ENCODE peak calls at places on chromosomes 2 and 18, in eight cellular contexts. S is D341Med; W is activated T-cell treated with anti-CD3 and anti-CD28 coated beads for 1 hour; M is G401; Q is renal cortical epithelial cell; N is substantia nigra; G is stimulated activated effector memory CD8-positive, alpha-beta T cell treated with anti-CD3 and anti-CD28 coated beads, Interleukin-12 subunit alpha, Interleukin-12 subunit beta, amount 100 ng/mL, for 72 hours; E is Peyer's patch. C is an unnamed sample.

GRCh38 chr2:8458461-8459459 is 223.1 kb upstream of the ID2 start:
- DNase-seq in S (no peak), W (no peak), M (no peak), Q (peak), N (no peak), G (no peak), E (no peak), C (no peak)

GRCh38 chr2:6526093-6526824 is 339.4 kb downstream of the CMPK2 start:
- DNase-seq in S (no peak), W (no peak), M (no peak), Q (peak), N (no peak), G (no peak), E (no peak), C (no peak)

GRCh38 chr2:232419245-232420072 is 12.8 kb downstream of the ALPG start:
- DNase-seq in S (peak), W (no peak), M (no peak), Q (no peak), N (no peak), G (no peak), E (no peak), C (no peak)

GRCh38 chr2:173929441-173929840 is 35.7 kb downstream of the SP3 start:
- DNase-seq in S (no peak), W (no peak), M (no peak), Q (peak), N (no peak), G (no peak), E (no peak), C (no peak)

GRCh38 chr18:9106800-9107574 is 4.5 kb downstream of the NDUFV2 start:
- DNase-seq in S (peak), W (no peak), M (no peak), Q (peak), N (no peak), G (no peak), E (no peak), C (no peak)

GRCh38 chr2:26927221-26927620 is 43.2 kb upstream of the MAPRE3 start:
- DNase-seq in S (no peak), W (no peak), M (no peak), Q (no peak), N (no peak), G (no peak), E (no peak), C (no peak)

GRCh38 chr2:38666578-38666926 is 638 bp downstream of the GALM start:
- DNase-seq in S (no peak), W (no peak), M (no peak), Q (peak), N (peak), G (peak), E (peak), C (no peak)

GRCh38 chr18:38539871-38540270 is 974.3 kb upstream of the CELF4 start:
- DNase-seq in S (no peak), W (no peak), M (peak), Q (no peak), N (no peak), G (no peak), E (no peak), C (no peak)

GRCh38 chr2:127175821-127176354 is 44.2 kb downstream of the CYP27C1 start:
- DNase-seq in S (no peak), W (no peak), M (no peak), Q (peak), N (no peak), G (no peak), E (no peak), C (no peak)

GRCh38 chr18:78129260-78129659 is 850.4 kb upstream of the SALL3 start:
- DNase-seq in S (no peak), W (no peak), M (no peak), Q (no peak), N (no peak), G (no peak), E (no peak), C (no peak)

GRCh38 chr18:12315911-12316310 is 7.9 kb downstream of the TUBB6 start:
- DNase-seq in S (no peak), W (no peak), M (no peak), Q (no peak), N (no peak), G (no peak), E (no peak), C (no peak)

GRCh38 chr18:62844850-62845643 is 129.7 kb downstream of the PHLPP1 start:
- DNase-seq in S (no peak), W (no peak), M (no peak), Q (no peak), N (no peak), G (peak), E (no peak), C (no peak)

GRCh38 chr2:8165550-8165949 is 516.3 kb upstream of the ID2 start:
- DNase-seq in S (no peak), W (no peak), M (no peak), Q (no peak), N (no peak), G (no peak), E (no peak), C (no peak)

GRCh38 chr2:100321881-100322820 is at the start of gene LONRF2:
- DNase-seq in S (peak), W (no peak), M (peak), Q (no peak), N (peak), G (no peak), E (no peak), C (no peak)

GRCh38 chr2:240958366-240959213 is 39.8 kb upstream of the SNED1 start:
- DNase-seq in S (no peak), W (no peak), M (no peak), Q (no peak), N (no peak), G (no peak), E (no peak), C (no peak)

GRCh38 chr2:106085441-106085911 is 108.6 kb downstream of the UXS1 start:
- DNase-seq in S (no peak), W (peak), M (no peak), Q (peak), N (no peak), G (no peak), E (peak), C (peak)

GRCh38 chr18:62784966-62785413 is 69.6 kb downstream of the PHLPP1 start:
- DNase-seq in S (no peak), W (no peak), M (peak), Q (no peak), N (no peak), G (no peak), E (no peak), C (no peak)

GRCh38 chr18:21513292-21513691 is 87.2 kb downstream of the ESCO1 start:
- DNase-seq in S (no peak), W (no peak), M (no peak), Q (peak), N (no peak), G (no peak), E (no peak), C (no peak)